ENCODE peak calls at places on chromosomes 13 and 19, in six cellular contexts. One of them, this sample, is unnamed.
A peak's percentile ranks its signal among the peaks of the same experiment; 100 is the strongest.

GRCh38 chr13:93878675-93879074 is 600.8 kb downstream of the DCT start:
- DNase-seq in H1: no peak
- DNase-seq in neuronal stem cell: no peak
- DNase-seq in mesenchymal stem cell: no peak
- DNase-seq in H9: no peak
- DNase-seq in trophoblast cell: no peak
- DNase-seq in this sample: no peak

GRCh38 chr13:107365466-107366215 is 797.7 kb upstream of the ARGLU1 start:
- DNase-seq in mesenchymal stem cell: peak; percentile 77
- DNase-seq in H9: no peak
- DNase-seq in neuronal stem cell: no peak
- DNase-seq in H1: no peak
- DNase-seq in trophoblast cell: no peak
- DNase-seq in this sample: peak; percentile 83

GRCh38 chr19:17103177-17103576 is 27.6 kb downstream of the MYO9B start:
- DNase-seq in H9: peak; percentile 75
- DNase-seq in mesenchymal stem cell: peak; percentile 58
- DNase-seq in trophoblast cell: no peak
- DNase-seq in H1: peak; percentile 90
- DNase-seq in neuronal stem cell: no peak
- DNase-seq in this sample: peak; percentile 45

GRCh38 chr13:84439108-84439507 is 556.8 kb upstream of the SLITRK1 start:
- DNase-seq in neuronal stem cell: no peak
- DNase-seq in mesenchymal stem cell: no peak
- DNase-seq in H9: no peak
- DNase-seq in trophoblast cell: no peak
- DNase-seq in H1: no peak
- DNase-seq in this sample: peak; percentile 58

GRCh38 chr13:100138859-100139491 is 50.1 kb downstream of the PCCA start:
- DNase-seq in H1: no peak
- DNase-seq in neuronal stem cell: no peak
- DNase-seq in H9: no peak
- DNase-seq in trophoblast cell: no peak
- DNase-seq in mesenchymal stem cell: peak; percentile 52
- DNase-seq in this sample: no peak

GRCh38 chr19:14555918-14556661 is 15.8 kb downstream of the NDUFB7 start:
- DNase-seq in mesenchymal stem cell: peak; percentile 52
- DNase-seq in H9: peak; percentile 30
- DNase-seq in H1: no peak
- DNase-seq in neuronal stem cell: no peak
- DNase-seq in trophoblast cell: peak; percentile 91
- DNase-seq in this sample: peak; percentile 34

GRCh38 chr19:31574251-31574973 is 225.2 kb upstream of the TSHZ3 start:
- DNase-seq in H1: no peak
- DNase-seq in H9: no peak
- DNase-seq in neuronal stem cell: no peak
- DNase-seq in trophoblast cell: no peak
- DNase-seq in mesenchymal stem cell: no peak
- DNase-seq in this sample: no peak

GRCh38 chr19:19619849-19620210 is 1.3 kb upstream of the PBX4 start:
- DNase-seq in mesenchymal stem cell: no peak
- DNase-seq in H9: no peak
- DNase-seq in trophoblast cell: no peak
- DNase-seq in H1: no peak
- DNase-seq in neuronal stem cell: no peak
- DNase-seq in this sample: no peak

GRCh38 chr19:51783373-51783772 is 11.6 kb upstream of the FPR3 start:
- DNase-seq in neuronal stem cell: no peak
- DNase-seq in H1: no peak
- DNase-seq in mesenchymal stem cell: no peak
- DNase-seq in trophoblast cell: peak; percentile 81
- DNase-seq in H9: no peak
- DNase-seq in this sample: no peak
- H4K91ac ChIP-seq in neuronal stem cell: no peak overlapping the region
- H4K91ac ChIP-seq in H1: no peak overlapping the region
- H4K91ac ChIP-seq in mesenchymal stem cell: no peak overlapping the region
- H4K91ac ChIP-seq in trophoblast cell: no peak overlapping the region
- H4K91ac ChIP-seq in H9: no peak overlapping the region
- H4K91ac ChIP-seq in this sample: no peak overlapping the region

GRCh38 chr13:51865838-51866237 is 4.1 kb downstream of the CCDC70 start:
- DNase-seq in neuronal stem cell: no peak
- DNase-seq in mesenchymal stem cell: no peak
- DNase-seq in trophoblast cell: no peak
- DNase-seq in H9: peak; percentile 62
- DNase-seq in H1: peak; percentile 58
- DNase-seq in this sample: no peak

GRCh38 chr13:51861728-51862300 is at the start of gene CCDC70:
- DNase-seq in trophoblast cell: no peak
- DNase-seq in H1: no peak
- DNase-seq in neuronal stem cell: no peak
- DNase-seq in H9: no peak
- DNase-seq in mesenchymal stem cell: no peak
- DNase-seq in this sample: peak; percentile 39

GRCh38 chr13:51858433-51859247 is 3.1 kb upstream of the CCDC70 start:
- DNase-seq in H1: no peak
- DNase-seq in neuronal stem cell: no peak
- DNase-seq in H9: no peak
- DNase-seq in trophoblast cell: no peak
- DNase-seq in mesenchymal stem cell: no peak
- DNase-seq in this sample: no peak

GRCh38 chr13:51867062-51867461 is 5.3 kb downstream of the CCDC70 start:
- DNase-seq in H9: no peak
- DNase-seq in trophoblast cell: no peak
- DNase-seq in H1: no peak
- DNase-seq in mesenchymal stem cell: no peak
- DNase-seq in neuronal stem cell: no peak
- DNase-seq in this sample: no peak

GRCh38 chr13:51862965-51863364 is 1.2 kb downstream of the CCDC70 start:
- DNase-seq in trophoblast cell: no peak
- DNase-seq in H1: no peak
- DNase-seq in neuronal stem cell: no peak
- DNase-seq in H9: no peak
- DNase-seq in mesenchymal stem cell: no peak
- DNase-seq in this sample: no peak
- H4K91ac ChIP-seq in trophoblast cell: no peak overlapping the region
- H4K91ac ChIP-seq in H1: no peak overlapping the region
- H4K91ac ChIP-seq in neuronal stem cell: no peak overlapping the region
- H4K91ac ChIP-seq in H9: no peak overlapping the region
- H4K91ac ChIP-seq in mesenchymal stem cell: no peak overlapping the region
- H4K91ac ChIP-seq in this sample: no peak overlapping the region

GRCh38 chr13:33310245-33311038 is 24.9 kb upstream of the STARD13 start:
- DNase-seq in H9: no peak
- DNase-seq in H1: no peak
- DNase-seq in neuronal stem cell: no peak
- DNase-seq in mesenchymal stem cell: no peak
- DNase-seq in trophoblast cell: peak; percentile 22
- DNase-seq in this sample: no peak
- H4K91ac ChIP-seq in H9: no peak overlapping the region
- H4K91ac ChIP-seq in H1: no peak overlapping the region
- H4K91ac ChIP-seq in neuronal stem cell: no peak overlapping the region
- H4K91ac ChIP-seq in mesenchymal stem cell: no peak overlapping the region
- H4K91ac ChIP-seq in trophoblast cell: no peak overlapping the region
- H4K91ac ChIP-seq in this sample: no peak overlapping the region

GRCh38 chr19:23792784-23793183 is 34.1 kb upstream of the ZNF681 start:
- DNase-seq in mesenchymal stem cell: no peak
- DNase-seq in neuronal stem cell: no peak
- DNase-seq in trophoblast cell: no peak
- DNase-seq in H1: no peak
- DNase-seq in H9: no peak
- DNase-seq in this sample: no peak

GRCh38 chr19:23790641-23791488 is 32.2 kb upstream of the ZNF681 start:
- DNase-seq in mesenchymal stem cell: no peak
- DNase-seq in H9: no peak
- DNase-seq in H1: peak; percentile 27
- DNase-seq in neuronal stem cell: no peak
- DNase-seq in trophoblast cell: no peak
- DNase-seq in this sample: no peak

GRCh38 chr19:23799321-23799720 is 40.6 kb upstream of the ZNF681 start:
- DNase-seq in H9: no peak
- DNase-seq in mesenchymal stem cell: no peak
- DNase-seq in neuronal stem cell: no peak
- DNase-seq in trophoblast cell: no peak
- DNase-seq in H1: peak; percentile 26
- DNase-seq in this sample: no peak

GRCh38 chr19:23800281-23800680 is 41.6 kb upstream of the ZNF681 start:
- DNase-seq in trophoblast cell: no peak
- DNase-seq in neuronal stem cell: no peak
- DNase-seq in mesenchymal stem cell: no peak
- DNase-seq in H9: no peak
- DNase-seq in H1: no peak
- DNase-seq in this sample: no peak

GRCh38 chr19:23795462-23795861 is 36.8 kb upstream of the ZNF681 start:
- DNase-seq in trophoblast cell: no peak
- DNase-seq in H1: no peak
- DNase-seq in mesenchymal stem cell: no peak
- DNase-seq in H9: no peak
- DNase-seq in neuronal stem cell: no peak
- DNase-seq in this sample: no peak
- H4K91ac ChIP-seq in trophoblast cell: no peak overlapping the region
- H4K91ac ChIP-seq in H1: no peak overlapping the region
- H4K91ac ChIP-seq in mesenchymal stem cell: no peak overlapping the region
- H4K91ac ChIP-seq in H9: no peak overlapping the region
- H4K91ac ChIP-seq in neuronal stem cell: no peak overlapping the region
- H4K91ac ChIP-seq in this sample: no peak overlapping the region

DNA sequence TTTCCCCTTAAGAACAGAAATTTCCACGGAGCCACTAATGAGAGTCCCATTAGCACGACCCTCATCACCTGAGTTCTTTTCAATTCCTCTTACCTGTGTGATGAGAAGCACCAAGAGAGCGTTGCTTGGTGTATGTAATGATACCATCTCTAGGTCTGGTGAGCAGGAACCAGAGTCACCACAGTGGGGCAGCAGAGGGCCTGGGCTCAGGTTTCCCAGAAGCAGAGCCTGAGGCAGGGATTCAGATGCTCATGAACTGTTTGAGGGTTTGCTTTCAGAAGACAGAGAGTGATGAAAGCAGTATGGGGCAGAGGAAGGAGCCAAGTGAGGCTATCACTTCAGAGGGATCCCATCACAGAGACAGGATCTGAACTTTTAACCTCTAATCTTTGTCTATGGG is 3.1 kb upstream of the PTPRH start:
- DNase-seq in H9: no peak
- DNase-seq in neuronal stem cell: no peak
- DNase-seq in trophoblast cell: peak; percentile 83
- DNase-seq in H1: no peak
- DNase-seq in mesenchymal stem cell: no peak
- DNase-seq in this sample: no peak
- H4K91ac ChIP-seq in H9: no peak overlapping the region
- H4K91ac ChIP-seq in neuronal stem cell: no peak overlapping the region
- H4K91ac ChIP-seq in trophoblast cell: no peak overlapping the region
- H4K91ac ChIP-seq in H1: no peak overlapping the region
- H4K91ac ChIP-seq in mesenchymal stem cell: no peak overlapping the region
- H4K91ac ChIP-seq in this sample: no peak overlapping the region

GRCh38 chr19:2192862-2193261 is 29.1 kb downstream of the DOT1L start:
- DNase-seq in mesenchymal stem cell: no peak
- DNase-seq in trophoblast cell: no peak
- DNase-seq in H1: no peak
- DNase-seq in H9: no peak
- DNase-seq in neuronal stem cell: no peak
- DNase-seq in this sample: no peak
- H4K91ac ChIP-seq in mesenchymal stem cell: no peak overlapping the region
- H4K91ac ChIP-seq in trophoblast cell: no peak overlapping the region
- H4K91ac ChIP-seq in H1: no peak overlapping the region
- H4K91ac ChIP-seq in H9: no peak overlapping the region
- H4K91ac ChIP-seq in neuronal stem cell: no peak overlapping the region
- H4K91ac ChIP-seq in this sample: no peak overlapping the region